ENCODE peak calls at places on chromosomes 13 and 19, in nine cellular contexts. One of them, this sample, is unnamed.

GRCh38 chr13:74118328-74118727 is 15.9 kb downstream of the KLF12 start:
- DNase-seq in osteoblast: no peak
- DNase-seq in PC-9: no peak
- DNase-seq in heart left ventricle: no peak
- DNase-seq in psoas muscle: no peak
- DNase-seq in uterus: no peak
- DNase-seq in tibial artery: no peak
- DNase-seq in Peyer's patch: no peak
- DNase-seq in A673: peak
- DNase-seq in this sample: no peak

GRCh38 chr13:94710081-94710809 is 2.1 kb downstream of the SOX21 start:
- DNase-seq in PC-9: no peak
- DNase-seq in tibial artery: no peak
- DNase-seq in heart left ventricle: no peak
- DNase-seq in psoas muscle: no peak
- DNase-seq in osteoblast: peak
- DNase-seq in Peyer's patch: no peak
- DNase-seq in A673: no peak
- DNase-seq in uterus: no peak
- DNase-seq in this sample: no peak

GRCh38 chr19:51783373-51783772 is 11.6 kb upstream of the FPR3 start:
- DNase-seq in Peyer's patch: no peak
- DNase-seq in tibial artery: no peak
- DNase-seq in osteoblast: no peak
- DNase-seq in PC-9: no peak
- DNase-seq in A673: peak
- DNase-seq in heart left ventricle: no peak
- DNase-seq in psoas muscle: no peak
- DNase-seq in uterus: no peak
- DNase-seq in this sample: no peak

GRCh38 chr13:44402902-44403719 is 29.5 kb downstream of the SERP2 start:
- DNase-seq in A673: no peak
- DNase-seq in heart left ventricle: no peak
- DNase-seq in PC-9: peak
- DNase-seq in Peyer's patch: no peak
- DNase-seq in tibial artery: no peak
- DNase-seq in uterus: no peak
- DNase-seq in psoas muscle: no peak
- DNase-seq in osteoblast: peak
- DNase-seq in this sample: peak

GRCh38 chr19:679418-680286 is 3.5 kb downstream of the FSTL3 start:
- DNase-seq in uterus: peak
- DNase-seq in A673: peak
- DNase-seq in heart left ventricle: peak
- DNase-seq in Peyer's patch: peak
- DNase-seq in tibial artery: peak
- DNase-seq in psoas muscle: peak
- DNase-seq in PC-9: no peak
- DNase-seq in osteoblast: peak
- DNase-seq in this sample: peak

GRCh38 chr13:87107626-87108025 is 563.5 kb upstream of the SLITRK5 start:
- DNase-seq in A673: no peak
- DNase-seq in osteoblast: no peak
- DNase-seq in tibial artery: no peak
- DNase-seq in uterus: no peak
- DNase-seq in Peyer's patch: no peak
- DNase-seq in PC-9: no peak
- DNase-seq in psoas muscle: no peak
- DNase-seq in heart left ventricle: no peak
- DNase-seq in this sample: no peak

GRCh38 chr13:23956106-23956505 is 58.8 kb upstream of the C1QTNF9B start:
- DNase-seq in PC-9: peak
- DNase-seq in Peyer's patch: peak
- DNase-seq in tibial artery: no peak
- DNase-seq in heart left ventricle: no peak
- DNase-seq in A673: no peak
- DNase-seq in psoas muscle: no peak
- DNase-seq in uterus: no peak
- DNase-seq in osteoblast: peak
- DNase-seq in this sample: no peak

GRCh38 chr19:49555600-49556411 is 24.6 kb downstream of the NOSIP start:
- DNase-seq in Peyer's patch: peak
- DNase-seq in PC-9: no peak
- DNase-seq in osteoblast: peak
- DNase-seq in psoas muscle: peak
- DNase-seq in A673: peak
- DNase-seq in uterus: peak
- DNase-seq in heart left ventricle: peak
- DNase-seq in tibial artery: peak
- DNase-seq in this sample: peak

GRCh38 chr19:23283925-23284324 is 33.7 kb upstream of the ZNF724 start:
- DNase-seq in psoas muscle: peak
- DNase-seq in heart left ventricle: peak
- DNase-seq in osteoblast: no peak
- DNase-seq in Peyer's patch: peak
- DNase-seq in uterus: peak
- DNase-seq in PC-9: no peak
- DNase-seq in A673: peak
- DNase-seq in tibial artery: peak
- DNase-seq in this sample: peak

GRCh38 chr13:26186995-26187394 is 35.1 kb downstream of the RNF6 start:
- DNase-seq in osteoblast: no peak
- DNase-seq in uterus: no peak
- DNase-seq in PC-9: no peak
- DNase-seq in Peyer's patch: peak
- DNase-seq in tibial artery: no peak
- DNase-seq in heart left ventricle: peak
- DNase-seq in A673: no peak
- DNase-seq in psoas muscle: no peak
- DNase-seq in this sample: no peak

GRCh38 chr13:26183416-26183815 is 38.7 kb downstream of the RNF6 start:
- DNase-seq in heart left ventricle: no peak
- DNase-seq in psoas muscle: no peak
- DNase-seq in tibial artery: no peak
- DNase-seq in A673: no peak
- DNase-seq in Peyer's patch: no peak
- DNase-seq in PC-9: no peak
- DNase-seq in uterus: no peak
- DNase-seq in osteoblast: no peak
- DNase-seq in this sample: no peak

GRCh38 chr13:26186141-26186870 is 35.8 kb downstream of the RNF6 start:
- DNase-seq in Peyer's patch: peak
- DNase-seq in PC-9: peak
- DNase-seq in A673: peak
- DNase-seq in tibial artery: peak
- DNase-seq in uterus: peak
- DNase-seq in psoas muscle: peak
- DNase-seq in osteoblast: peak
- DNase-seq in heart left ventricle: peak
- DNase-seq in this sample: peak

GRCh38 chr13:26184791-26185250 is 37.3 kb downstream of the RNF6 start:
- DNase-seq in psoas muscle: peak
- DNase-seq in osteoblast: no peak
- DNase-seq in uterus: peak
- DNase-seq in heart left ventricle: peak
- DNase-seq in A673: peak
- DNase-seq in Peyer's patch: peak
- DNase-seq in tibial artery: peak
- DNase-seq in PC-9: peak
- DNase-seq in this sample: peak

DNA sequence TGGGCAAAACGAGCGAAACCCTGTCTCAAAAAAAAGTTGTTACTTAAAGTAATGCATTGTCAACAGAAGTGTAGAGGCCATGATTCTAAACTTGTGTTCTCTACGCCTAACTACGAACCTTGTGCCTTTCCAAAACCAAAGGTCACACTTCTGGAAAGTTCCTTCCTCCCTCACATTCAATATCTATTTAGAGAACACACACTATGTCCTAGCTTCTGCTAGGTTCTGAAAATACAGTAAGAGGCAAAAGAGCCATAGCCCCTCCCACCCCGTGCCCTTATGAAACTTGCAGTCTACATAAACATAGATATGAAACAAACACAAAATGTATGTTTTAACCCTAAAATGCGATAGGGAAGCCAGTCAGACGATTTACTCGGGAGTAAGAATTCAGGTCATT is 36.4 kb downstream of the RNF6 start:
- DNase-seq in osteoblast: no peak
- DNase-seq in psoas muscle: no peak
- DNase-seq in uterus: no peak
- DNase-seq in Peyer's patch: no peak
- DNase-seq in heart left ventricle: no peak
- DNase-seq in A673: no peak
- DNase-seq in PC-9: no peak
- DNase-seq in tibial artery: no peak
- DNase-seq in this sample: no peak
- H3K27ac ChIP-seq in osteoblast: peak
- H3K27ac ChIP-seq in psoas muscle: peak
- H3K27ac ChIP-seq in uterus: peak
- H3K27ac ChIP-seq in Peyer's patch: peak
- H3K27ac ChIP-seq in heart left ventricle: peak
- H3K27ac ChIP-seq in A673: peak
- H3K27ac ChIP-seq in PC-9: no peak
- H3K27ac ChIP-seq in tibial artery: peak
- H3K27ac ChIP-seq in this sample: peak

GRCh38 chr19:35736913-35737886 is 5.1 kb downstream of the IGFLR1 start:
- DNase-seq in A673: no peak
- DNase-seq in psoas muscle: no peak
- DNase-seq in tibial artery: no peak
- DNase-seq in uterus: no peak
- DNase-seq in osteoblast: peak
- DNase-seq in Peyer's patch: no peak
- DNase-seq in heart left ventricle: no peak
- DNase-seq in PC-9: no peak
- DNase-seq in this sample: no peak
- TF ChIP-seq CTCF in A673: no peak
- TF ChIP-seq CTCF in psoas muscle: no peak
- TF ChIP-seq CTCF in tibial artery: no peak
- TF ChIP-seq CTCF in uterus: no peak
- TF ChIP-seq CTCF in osteoblast: no peak
- TF ChIP-seq CTCF in Peyer's patch: no peak
- TF ChIP-seq CTCF in heart left ventricle: no peak
- TF ChIP-seq CTCF in PC-9: peak
- TF ChIP-seq CTCF in this sample: no peak

DNA sequence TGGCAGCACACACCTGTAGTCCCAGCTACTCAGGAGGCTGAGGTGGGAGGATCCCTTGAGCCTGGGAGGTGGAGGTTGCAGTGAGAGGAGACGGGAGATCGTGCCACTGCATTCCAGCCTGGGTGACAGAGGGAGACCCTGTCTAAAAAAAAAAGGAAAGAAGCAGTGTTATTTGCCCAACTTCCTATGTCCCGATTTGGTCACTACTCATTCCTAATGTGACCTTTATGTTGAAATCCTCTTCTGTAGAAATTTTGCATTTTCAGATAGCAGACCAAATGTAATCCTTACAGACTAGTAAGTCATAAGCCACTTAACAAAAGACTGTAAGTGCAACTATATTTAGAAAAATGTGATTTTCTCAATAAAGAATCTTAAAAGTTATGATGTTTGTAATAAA is 18.2 kb upstream of the STK24 start:
- DNase-seq in heart left ventricle: no peak
- DNase-seq in PC-9: no peak
- DNase-seq in osteoblast: no peak
- DNase-seq in Peyer's patch: no peak
- DNase-seq in psoas muscle: no peak
- DNase-seq in A673: no peak
- DNase-seq in tibial artery: no peak
- DNase-seq in uterus: no peak
- DNase-seq in this sample: no peak
- H3K27ac ChIP-seq in heart left ventricle: no peak
- H3K27ac ChIP-seq in PC-9: no peak
- H3K27ac ChIP-seq in osteoblast: no peak
- H3K27ac ChIP-seq in Peyer's patch: no peak
- H3K27ac ChIP-seq in psoas muscle: no peak
- H3K27ac ChIP-seq in A673: no peak
- H3K27ac ChIP-seq in tibial artery: no peak
- H3K27ac ChIP-seq in uterus: no peak
- H3K27ac ChIP-seq in this sample: no peak

GRCh38 chr19:7497292-7497691 is 8.5 kb upstream of the PEX11G start:
- DNase-seq in uterus: no peak
- DNase-seq in tibial artery: no peak
- DNase-seq in psoas muscle: no peak
- DNase-seq in A673: no peak
- DNase-seq in PC-9: no peak
- DNase-seq in osteoblast: peak
- DNase-seq in Peyer's patch: no peak
- DNase-seq in heart left ventricle: no peak
- DNase-seq in this sample: no peak
- TF ChIP-seq CTCF in uterus: no peak
- TF ChIP-seq CTCF in tibial artery: no peak
- TF ChIP-seq CTCF in psoas muscle: no peak
- TF ChIP-seq CTCF in A673: peak
- TF ChIP-seq CTCF in PC-9: peak
- TF ChIP-seq CTCF in osteoblast: peak
- TF ChIP-seq CTCF in Peyer's patch: peak
- TF ChIP-seq CTCF in heart left ventricle: no peak
- TF ChIP-seq CTCF in this sample: no peak

GRCh38 chr13:28499579-28499978 is 4.7 kb upstream of the FLT1 start:
- DNase-seq in tibial artery: no peak
- DNase-seq in psoas muscle: no peak
- DNase-seq in heart left ventricle: no peak
- DNase-seq in uterus: no peak
- DNase-seq in Peyer's patch: no peak
- DNase-seq in A673: peak
- DNase-seq in osteoblast: peak
- DNase-seq in PC-9: no peak
- DNase-seq in this sample: no peak
- H3K27ac ChIP-seq in tibial artery: no peak
- H3K27ac ChIP-seq in psoas muscle: no peak
- H3K27ac ChIP-seq in heart left ventricle: no peak
- H3K27ac ChIP-seq in uterus: no peak
- H3K27ac ChIP-seq in Peyer's patch: no peak
- H3K27ac ChIP-seq in A673: no peak
- H3K27ac ChIP-seq in osteoblast: no peak
- H3K27ac ChIP-seq in PC-9: no peak
- H3K27ac ChIP-seq in this sample: no peak